ENCODE peak calls at places on chromosomes 16 and 17, in ten cellular contexts. H, M, F, Q, R, O, Z, G, U and Y are unnamed samples.

GRCh38 chr16:64121473-64121872 is 1000.4 kb downstream of the CDH11 start:
- DNase-seq in H (no peak), M (peak; percentile 33), F (no peak), Q (no peak), R (peak; percentile 74), O (peak; percentile 40), Z (no peak), G (no peak), U (no peak), Y (no peak)

GRCh38 chr16:85557976-85558589 is 55.0 kb upstream of the GSE1 start:
- DNase-seq in H (no peak), M (no peak), F (peak; percentile 80), Q (no peak), R (no peak), O (no peak), Z (no peak), G (no peak), U (no peak), Y (no peak)

GRCh38 chr16:81896902-81897301 is 114.4 kb downstream of the SDR42E1 start:
- DNase-seq in H (no peak), M (no peak), F (no peak), Q (no peak), R (no peak), O (no peak), Z (no peak), G (no peak), U (no peak), Y (no peak)

GRCh38 chr17:9230346-9230745 is 209.0 kb downstream of the NTN1 start:
- DNase-seq in H (no peak), M (no peak), F (no peak), Q (no peak), R (peak; percentile 23), O (no peak), Z (no peak), G (no peak), U (no peak), Y (no peak)

GRCh38 chr17:52096056-52096455 is 62.5 kb downstream of the CA10 start:
- DNase-seq in H (no peak), M (no peak), F (no peak), Q (no peak), R (no peak), O (no peak), Z (no peak), G (no peak), U (no peak), Y (no peak)

GRCh38 chr17:10314332-10314731 is 58.5 kb downstream of the MYH13 start:
- DNase-seq in H (no peak), M (no peak), F (no peak), Q (no peak), R (no peak), O (no peak), Z (no peak), G (no peak), U (no peak), Y (no peak)

GRCh38 chr17:34652001-34652400 is 72.6 kb downstream of the TMEM132E start:
- DNase-seq in H (no peak), M (no peak), F (no peak), Q (no peak), R (no peak), O (no peak), Z (no peak), G (no peak), U (no peak), Y (no peak)

GRCh38 chr17:75475144-75475835 is 18.9 kb downstream of the TMEM94 start:
- DNase-seq in H (no peak), M (no peak), F (no peak), Q (no peak), R (peak; percentile 18), O (peak; percentile 23), Z (no peak), G (no peak), U (no peak), Y (no peak)

GRCh38 chr17:61296058-61296457 is 103.6 kb upstream of the TBX2 start:
- DNase-seq in H (no peak), M (no peak), F (no peak), Q (no peak), R (no peak), O (no peak), Z (no peak), G (no peak), U (no peak), Y (no peak)

GRCh38 chr17:61294286-61294685 is 105.4 kb upstream of the TBX2 start:
- DNase-seq in H (no peak), M (no peak), F (no peak), Q (no peak), R (no peak), O (no peak), Z (no peak), G (no peak), U (no peak), Y (no peak)

GRCh38 chr17:61289408-61290385 is 109.9 kb upstream of the TBX2 start:
- DNase-seq in H (no peak), M (no peak), F (peak; percentile 42), Q (no peak), R (no peak), O (no peak), Z (no peak), G (no peak), U (no peak), Y (no peak)

GRCh38 chr17:61294777-61295176 is 104.9 kb upstream of the TBX2 start:
- DNase-seq in H (no peak), M (no peak), F (peak; percentile 60), Q (no peak), R (peak; percentile 82), O (peak; percentile 61), Z (no peak), G (no peak), U (no peak), Y (no peak)

DNA sequence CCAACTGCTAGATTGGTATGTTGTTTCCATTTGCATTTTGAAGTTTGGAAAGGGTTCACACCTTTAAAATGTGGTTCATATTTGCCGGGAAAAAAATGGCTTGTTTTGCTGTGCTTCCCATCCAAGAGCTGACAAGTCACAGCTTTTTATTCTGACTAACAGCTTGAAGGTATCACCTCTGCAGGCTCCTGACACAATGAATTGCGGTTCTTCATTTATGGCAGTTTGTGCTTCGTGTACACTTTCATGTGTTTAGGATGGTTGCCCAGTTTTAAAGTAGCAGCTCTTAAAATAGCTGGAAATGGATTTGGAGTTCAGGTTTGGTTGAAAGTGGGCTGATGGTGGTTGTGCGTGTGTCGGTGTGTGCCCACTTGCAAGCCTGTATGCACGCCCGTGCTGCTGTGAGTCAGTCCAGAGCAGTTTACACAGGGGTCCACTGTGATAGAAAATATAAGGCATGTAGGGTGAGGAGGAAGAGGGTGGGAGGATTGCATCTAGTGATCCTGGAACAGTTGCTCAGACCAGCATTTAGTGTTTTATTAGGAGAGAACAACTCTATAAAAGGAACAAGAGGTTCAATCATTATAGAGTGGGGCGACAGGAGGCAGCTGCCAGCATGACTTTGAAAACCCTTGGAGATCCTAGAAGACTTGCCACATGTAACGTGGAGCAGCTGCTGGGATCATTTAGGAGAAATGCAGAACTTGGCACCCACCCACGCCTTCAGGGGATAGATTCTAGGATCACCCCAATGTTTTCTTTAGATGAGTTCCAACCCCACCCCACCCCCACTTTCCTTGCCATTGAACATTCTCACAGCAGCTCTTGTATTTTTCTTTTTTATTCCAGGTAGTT is 108.0 kb upstream of the TBX2 start:
- DNase-seq in H (no peak), M (no peak), F (no peak), Q (no peak), R (no peak), O (no peak), Z (no peak), G (no peak), U (no peak), Y (no peak)
- H3K4me3 ChIP-seq in H (no peak overlapping the region), M (no peak overlapping the region), F (no peak overlapping the region), Q (no peak overlapping the region), R (no peak overlapping the region), O (no peak overlapping the region), Z (no peak overlapping the region), G (no peak overlapping the region), U (no peak overlapping the region), Y (no peak overlapping the region)

DNA sequence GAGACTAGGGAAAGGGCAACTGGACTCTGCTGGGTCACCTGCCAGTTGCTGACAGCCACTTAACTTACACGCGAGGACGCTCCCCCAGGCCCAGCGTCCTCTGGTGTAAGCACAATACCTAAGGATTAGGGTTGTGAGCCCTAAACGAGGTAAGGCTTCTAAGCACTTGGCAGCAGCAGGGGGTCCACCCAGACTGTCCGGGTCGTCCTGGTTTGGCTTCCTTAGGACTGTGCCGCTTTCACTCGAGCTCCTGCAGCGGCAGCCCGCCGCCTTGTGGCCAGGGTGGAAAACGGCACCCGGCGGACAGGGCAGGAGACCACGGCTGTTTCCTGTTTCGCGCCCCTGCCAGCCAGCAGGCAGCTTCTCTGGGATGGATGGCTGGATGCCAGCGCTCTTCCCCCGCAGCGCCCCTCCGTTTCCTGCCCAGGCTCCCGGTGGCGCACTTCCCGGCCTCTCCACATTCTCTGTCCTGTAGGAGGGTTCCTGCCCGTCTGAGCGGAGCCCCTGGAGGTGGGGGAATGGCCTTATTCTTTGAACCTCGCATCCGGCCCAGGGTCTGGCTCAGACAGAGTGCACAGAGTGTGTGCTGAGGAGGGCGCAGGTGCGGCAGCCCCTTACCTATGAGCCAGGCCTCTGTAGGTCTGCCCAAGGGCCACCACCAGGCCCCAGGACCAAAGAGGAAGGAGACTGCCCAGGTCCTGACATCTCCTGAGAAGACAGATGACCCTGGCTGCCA is 47.0 kb upstream of the AMZ2 start:
- DNase-seq in H (peak; percentile 87), M (no peak), F (peak; percentile 86), Q (no peak), R (peak; percentile 62), O (peak; percentile 54), Z (peak; percentile 74), G (no peak), U (peak; percentile 74), Y (peak; percentile 79)
- H3K4me3 ChIP-seq in H (peak overlapping the region; percentile 39), M (peak overlapping the region; percentile 17), F (no peak overlapping the region), Q (no peak overlapping the region), R (no peak overlapping the region), O (peak overlapping the region; percentile 26), Z (peak overlapping the region; percentile 68), G (no peak overlapping the region), U (no peak overlapping the region), Y (peak overlapping the region; percentile 52)

GRCh38 chr17:28760987-28761562 is 17.3 kb downstream of the TRAF4 start:
- DNase-seq in H (peak; percentile 89), M (no peak), F (no peak), Q (no peak), R (peak; percentile 67), O (peak; percentile 68), Z (peak; percentile 64), G (no peak), U (no peak), Y (peak; percentile 91)

GRCh38 chr17:28759296-28759865 is 15.6 kb downstream of the TRAF4 start:
- DNase-seq in H (no peak), M (no peak), F (no peak), Q (no peak), R (no peak), O (no peak), Z (no peak), G (no peak), U (no peak), Y (no peak)

GRCh38 chr17:28763137-28763799 is 19.5 kb downstream of the TRAF4 start:
- DNase-seq in H (no peak), M (no peak), F (no peak), Q (no peak), R (no peak), O (no peak), Z (no peak), G (no peak), U (no peak), Y (no peak)

GRCh38 chr17:28758411-28759121 is 14.8 kb downstream of the TRAF4 start:
- DNase-seq in H (peak; percentile 64), M (no peak), F (no peak), Q (no peak), R (no peak), O (no peak), Z (no peak), G (no peak), U (no peak), Y (no peak)

GRCh38 chr17:28760561-28760960 is 16.8 kb downstream of the TRAF4 start:
- DNase-seq in H (no peak), M (no peak), F (no peak), Q (no peak), R (no peak), O (no peak), Z (no peak), G (no peak), U (no peak), Y (no peak)
- H3K4me3 ChIP-seq in H (no peak overlapping the region), M (no peak overlapping the region), F (no peak overlapping the region), Q (no peak overlapping the region), R (no peak overlapping the region), O (no peak overlapping the region), Z (no peak overlapping the region), G (no peak overlapping the region), U (no peak overlapping the region), Y (no peak overlapping the region)

GRCh38 chr17:57861737-57862409 is 12.0 kb upstream of the MRPS23 start:
- DNase-seq in H (peak; percentile 85), M (no peak), F (peak; percentile 62), Q (no peak), R (peak; percentile 53), O (no peak), Z (peak; percentile 78), G (no peak), U (no peak), Y (peak; percentile 76)
- H3K4me3 ChIP-seq in H (peak overlapping the region; percentile 58), M (peak overlapping the region; percentile 42), F (peak overlapping the region; percentile 38), Q (peak overlapping the region; percentile 35), R (peak overlapping the region; percentile 41), O (peak overlapping the region; percentile 55), Z (peak overlapping the region; percentile 67), G (peak overlapping the region; percentile 24), U (peak overlapping the region; percentile 8), Y (no peak overlapping the region)